ENCODE peak calls at places on chromosomes 5 and 9, in six cellular contexts. C is psoas muscle, Y is colonic mucosa, L is sigmoid colon, P is heart right ventricle, V is gastrocnemius medialis. S is an unnamed sample. For H3K4me1, the result is how much of the 10 kb centered on the place peaks cover.

GRCh38 chr5:126031989-126032716 is 391.1 kb upstream of the GRAMD2B start:
- DNase-seq in C (no peak), Y (no peak), L (no peak), P (peak), V (no peak), S (no peak)

GRCh38 chr9:27572566-27572917 is 739 bp downstream of the C9orf72 start:
- DNase-seq in C (no peak), Y (no peak), L (peak), P (peak), V (peak), S (peak)

GRCh38 chr9:16869961-16870605 is 387 bp downstream of the BNC2 start:
- DNase-seq in C (peak), Y (no peak), L (peak), P (peak), V (no peak), S (no peak)

GRCh38 chr9:37706290-37706689 is 47.3 kb upstream of the TRMT10B start:
- DNase-seq in C (no peak), Y (no peak), L (no peak), P (no peak), V (no peak), S (no peak)

GRCh38 chr5:84286662-84287061 is 98.0 kb downstream of the EDIL3 start:
- DNase-seq in C (no peak), Y (no peak), L (no peak), P (no peak), V (no peak), S (no peak)

GRCh38 chr9:95105519-95106287 is 211.8 kb downstream of the FANCC start:
- DNase-seq in C (no peak), Y (no peak), L (peak), P (no peak), V (no peak), S (no peak)

GRCh38 chr5:124591583-124591982 is 154.9 kb downstream of the ZNF608 start:
- DNase-seq in C (no peak), Y (no peak), L (no peak), P (no peak), V (no peak), S (no peak)

GRCh38 chr9:115691686-115692085 is 461.9 kb upstream of the PAPPA start:
- DNase-seq in C (no peak), Y (no peak), L (no peak), P (no peak), V (no peak), S (no peak)

GRCh38 chr5:110687485-110687884 is 39.0 kb downstream of the TMEM232 start:
- DNase-seq in C (no peak), Y (no peak), L (no peak), P (no peak), V (no peak), S (no peak)

GRCh38 chr5:53963958-53964357 is 346.4 kb downstream of the ARL15 start:
- DNase-seq in C (no peak), Y (no peak), L (no peak), P (no peak), V (no peak), S (no peak)

GRCh38 chr9:89037325-89037724 is 46.1 kb downstream of the S1PR3 start:
- DNase-seq in C (no peak), Y (no peak), L (no peak), P (no peak), V (no peak), S (no peak)

GRCh38 chr5:27472000-27472763 is 433.8 kb upstream of the CDH9 start:
- DNase-seq in C (no peak), Y (no peak), L (no peak), P (no peak), V (no peak), S (no peak)

GRCh38 chr5:66987949-66988838 is 208.4 kb downstream of the CD180 start:
- DNase-seq in C (no peak), Y (no peak), L (no peak), P (no peak), V (no peak), S (peak)

GRCh38 chr9:89422151-89422918 is 75.6 kb downstream of the SEMA4D start:
- DNase-seq in C (no peak), Y (no peak), L (no peak), P (no peak), V (no peak), S (no peak)

GRCh38 chr9:91477106-91477505 is 53.5 kb upstream of the NFIL3 start:
- DNase-seq in C (no peak), Y (no peak), L (no peak), P (no peak), V (no peak), S (no peak)

GRCh38 chr5:38463634-38464521 is 92.6 kb downstream of the LIFR start:
- DNase-seq in C (no peak), Y (no peak), L (peak), P (no peak), V (peak), S (no peak)

GRCh38 chr5:38316544-38317224 is 58.3 kb downstream of the EGFLAM start:
- DNase-seq in C (peak), Y (no peak), L (no peak), P (peak), V (peak), S (no peak)

GRCh38 chr5:68251804-68252648 is 36.5 kb downstream of the PIK3R1 start:
- DNase-seq in C (peak), Y (peak), L (peak), P (peak), V (peak), S (no peak)

GRCh38 chr9:95055337-95055850 is 262.1 kb downstream of the FANCC start:
- DNase-seq in C (no peak), Y (no peak), L (no peak), P (no peak), V (no peak), S (no peak)

GRCh38 chr5:149004559-149004958 is 58.3 kb downstream of the SH3TC2 start:
- DNase-seq in C (no peak), Y (no peak), L (no peak), P (no peak), V (no peak), S (no peak)

GRCh38 chr9:123954921-123955320 is 25.0 kb upstream of the DENND1A start:
- DNase-seq in C (no peak), Y (no peak), L (no peak), P (no peak), V (no peak), S (no peak)

GRCh38 chr5:179357036-179357435 is 11.8 kb upstream of the ADAMTS2 start:
- DNase-seq in C (no peak), Y (no peak), L (no peak), P (no peak), V (no peak), S (no peak)

GRCh38 chr9:114096041-114096511 is 3.0 kb downstream of the KIF12 start:
- DNase-seq in C (no peak), Y (no peak), L (peak), P (no peak), V (no peak), S (no peak)

GRCh38 chr5:153613143-153613542 is 122.7 kb downstream of the GRIA1 start:
- DNase-seq in C (no peak), Y (no peak), L (no peak), P (no peak), V (no peak), S (no peak)

GRCh38 chr5:171369056-171369455 is 18.6 kb upstream of the NPM1 start:
- DNase-seq in C (no peak), Y (no peak), L (no peak), P (no peak), V (no peak), S (no peak)

GRCh38 chr9:121292801-121293241 is 24.9 kb downstream of the GSN start:
- DNase-seq in C (no peak), Y (no peak), L (peak), P (no peak), V (no peak), S (no peak)

GRCh38 chr9:121296213-121297127 is 28.5 kb downstream of the GSN start:
- DNase-seq in C (no peak), Y (no peak), L (no peak), P (no peak), V (no peak), S (no peak)

GRCh38 chr9:121295662-121296191 is 27.8 kb downstream of the GSN start:
- DNase-seq in C (no peak), Y (no peak), L (peak), P (no peak), V (peak), S (no peak)

GRCh38 chr9:121294181-121294743 is 26.3 kb downstream of the GSN start:
- DNase-seq in C (peak), Y (no peak), L (peak), P (no peak), V (peak), S (no peak)

DNA sequence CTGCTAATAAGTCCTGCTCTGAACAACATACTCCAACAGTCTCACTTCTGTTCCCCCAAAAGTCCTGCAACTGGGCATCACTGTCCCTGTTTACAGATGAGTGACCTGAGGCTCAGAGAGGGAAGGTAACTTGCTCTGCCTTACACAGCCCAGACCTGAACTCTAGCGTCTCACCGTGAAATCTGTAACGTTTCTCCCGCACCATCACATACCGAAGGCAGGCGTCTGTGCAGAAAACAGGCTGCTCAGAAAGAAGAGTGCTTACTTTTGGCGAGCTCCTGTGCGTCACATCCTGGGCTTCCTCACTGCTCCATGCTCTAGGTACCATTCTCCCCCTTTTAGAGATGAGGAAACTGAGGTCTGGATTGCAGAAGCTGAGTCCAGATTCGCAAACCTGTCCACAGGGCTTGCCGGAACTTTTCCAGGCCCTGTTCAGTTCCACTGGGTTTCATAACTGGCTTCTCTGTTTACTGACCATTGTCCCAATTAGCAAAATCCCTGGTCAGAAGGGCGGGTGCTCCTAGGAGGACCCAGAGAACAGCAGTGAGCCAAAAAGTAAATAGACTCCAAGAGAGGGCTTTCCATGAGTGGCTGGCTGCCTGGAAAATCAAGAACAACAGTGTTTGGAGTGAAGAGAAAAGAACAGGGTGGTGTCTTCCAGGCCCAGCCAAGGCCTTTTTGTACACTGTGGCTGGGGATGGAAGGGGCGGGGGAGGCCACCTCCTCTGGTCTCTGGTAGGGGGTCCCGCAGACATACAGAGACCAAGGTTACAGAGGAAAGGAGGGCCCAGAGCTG is 27.1 kb downstream of the GSN start:
- DNase-seq in C (peak), Y (peak), L (peak), P (peak), V (peak), S (no peak)
- H3K4me1 ChIP-seq in C (half or more), Y (under half), L (half or more), P (half or more), V (half or more), S (under half)

GRCh38 chr9:71677209-71677608 is 91.1 kb downstream of the CEMIP2 start:
- DNase-seq in C (no peak), Y (no peak), L (no peak), P (no peak), V (no peak), S (no peak)

GRCh38 chr9:71678999-71679398 is 89.3 kb downstream of the CEMIP2 start:
- DNase-seq in C (no peak), Y (no peak), L (no peak), P (no peak), V (no peak), S (no peak)

GRCh38 chr9:71675129-71675856 is 93.0 kb downstream of the CEMIP2 start:
- DNase-seq in C (no peak), Y (peak), L (no peak), P (no peak), V (no peak), S (no peak)

GRCh38 chr9:71676460-71676859 is 91.9 kb downstream of the CEMIP2 start:
- DNase-seq in C (no peak), Y (no peak), L (no peak), P (no peak), V (no peak), S (no peak)

GRCh38 chr9:71675857-71676165 is 92.5 kb downstream of the CEMIP2 start:
- DNase-seq in C (no peak), Y (no peak), L (no peak), P (no peak), V (no peak), S (no peak)
- H3K4me1 ChIP-seq in C (under half), Y (under half), L (under half), P (under half), V (under half), S (under half)

DNA sequence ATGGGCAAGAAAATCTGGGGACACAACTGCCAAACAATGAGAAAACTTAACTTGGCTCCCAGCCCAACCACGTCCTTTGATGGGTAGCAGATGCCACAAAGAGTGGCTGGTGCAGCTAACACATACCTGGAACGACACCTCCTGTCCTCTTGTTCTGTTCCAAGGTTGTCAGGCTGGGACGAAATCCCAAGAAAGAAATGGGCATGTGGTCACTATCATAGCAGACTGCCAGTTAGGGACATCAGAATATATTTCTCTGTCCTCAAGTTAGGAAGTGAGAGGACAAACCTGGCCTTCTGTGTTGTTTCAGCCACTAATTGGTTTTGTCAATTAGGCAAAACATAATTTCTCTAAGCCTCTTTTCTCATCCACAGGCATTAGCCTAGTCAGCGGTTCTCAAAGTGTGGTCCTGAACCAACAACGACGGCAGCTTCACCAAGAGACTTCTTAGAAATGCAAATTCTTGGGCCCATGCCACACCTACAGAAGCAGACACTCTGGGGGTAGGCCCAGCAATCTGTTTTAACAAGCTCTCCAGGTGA is 63.4 kb downstream of the RAPGEF1 start:
- DNase-seq in C (no peak), Y (no peak), L (no peak), P (no peak), V (no peak), S (peak)
- H3K4me1 ChIP-seq in C (half or more), Y (under half), L (half or more), P (half or more), V (half or more), S (half or more)

DNA sequence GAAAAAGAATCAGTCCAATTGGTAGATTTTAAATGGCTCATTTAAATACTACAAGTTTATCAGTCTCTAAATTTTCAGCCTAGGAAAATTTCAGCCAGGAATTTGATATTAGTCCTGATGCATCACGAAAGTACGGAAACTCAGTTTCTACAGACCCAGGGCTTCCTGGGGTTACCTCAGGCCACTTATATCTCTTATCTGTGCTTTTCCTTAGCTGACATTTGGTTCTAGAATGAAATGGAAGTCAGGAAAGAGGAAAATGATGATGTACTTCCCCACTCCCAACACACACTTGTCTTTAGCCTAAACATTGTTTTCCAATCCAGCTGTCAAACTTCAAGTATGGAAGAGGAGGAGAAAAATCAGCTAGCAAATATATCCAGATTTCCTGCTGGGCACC is 27.0 kb downstream of the ITGA1 start:
- DNase-seq in C (no peak), Y (no peak), L (no peak), P (no peak), V (no peak), S (no peak)
- H3K4me1 ChIP-seq in C (under half), Y (under half), L (half or more), P (half or more), V (under half), S (under half)

DNA sequence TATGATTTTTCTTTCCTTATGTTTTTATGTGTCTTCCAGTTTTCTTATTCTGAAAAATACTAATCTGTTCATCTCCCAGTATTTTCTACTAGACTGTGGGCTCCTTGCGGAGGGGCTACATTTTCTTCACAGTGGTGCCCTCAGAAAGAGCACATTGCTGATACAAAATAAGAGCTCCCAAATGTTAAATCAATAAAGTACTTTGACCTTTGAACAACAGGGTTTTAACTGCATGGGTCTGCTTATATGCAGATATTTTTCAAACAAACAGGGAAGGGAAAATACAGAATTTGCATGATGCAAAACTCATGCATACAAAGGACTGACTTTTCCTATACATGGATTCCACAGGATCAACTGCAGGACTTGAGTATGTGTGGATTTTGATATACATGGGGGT is 79.9 kb upstream of the ACO1 start:
- DNase-seq in C (no peak), Y (no peak), L (no peak), P (no peak), V (no peak), S (no peak)
- H3K4me1 ChIP-seq in C (under half), Y (under half), L (under half), P (under half), V (under half), S (under half)

GRCh38 chr5:150318613-150319483 is 16.1 kb upstream of the ARSI start:
- DNase-seq in C (no peak), Y (no peak), L (no peak), P (no peak), V (no peak), S (no peak)
- H3K4me1 ChIP-seq in C (under half), Y (under half), L (under half), P (under half), V (under half), S (under half)

DNA sequence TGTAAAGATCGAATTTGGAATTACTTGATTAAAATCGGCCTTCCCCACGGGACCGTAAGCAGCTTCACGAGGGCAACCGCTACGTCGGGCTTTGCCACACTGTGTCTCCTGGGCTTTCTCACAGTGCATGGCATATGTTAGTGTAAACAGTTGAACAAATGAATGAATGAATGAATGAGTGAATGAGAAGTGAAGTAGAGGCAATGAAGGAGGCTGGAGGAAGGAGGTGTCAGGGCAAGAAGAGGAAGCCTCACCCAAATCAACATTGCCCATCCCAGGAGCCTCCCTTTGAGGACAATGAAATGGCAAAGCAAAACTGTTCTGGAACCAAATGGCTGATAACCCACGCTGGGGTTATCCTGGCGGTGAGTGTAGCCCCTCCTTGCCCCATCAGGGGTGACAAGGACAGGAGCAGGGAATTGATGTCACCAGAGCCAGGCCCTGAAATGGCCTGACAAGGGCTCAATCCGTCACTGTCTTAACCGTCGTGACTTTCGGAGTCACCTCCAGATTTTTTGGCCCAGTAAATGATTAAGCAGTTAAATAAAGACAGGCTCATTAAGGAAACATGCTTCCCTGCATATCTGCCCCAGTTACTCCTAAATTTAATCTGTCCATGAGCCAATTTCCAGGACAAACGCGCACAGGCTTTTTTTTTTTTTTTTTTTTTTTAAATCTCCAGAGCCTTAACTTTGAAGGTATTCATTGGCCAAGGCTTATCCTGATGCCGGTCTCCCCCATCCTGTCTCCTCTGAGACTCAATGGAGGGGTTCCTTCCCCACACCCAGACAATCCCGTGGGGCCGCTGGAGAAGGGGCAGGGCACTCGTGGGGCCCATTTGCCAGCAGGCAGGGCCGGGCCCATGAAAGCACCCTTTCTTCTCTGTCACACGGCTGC is 88.4 kb upstream of the BOD1 start:
- DNase-seq in C (no peak), Y (no peak), L (no peak), P (no peak), V (no peak), S (no peak)
- H3K4me1 ChIP-seq in C (under half), Y (under half), L (under half), P (under half), V (under half), S (under half)

GRCh38 chr9:98176391-98177259 is 15.8 kb downstream of the CORO2A start:
- DNase-seq in C (no peak), Y (no peak), L (peak), P (no peak), V (no peak), S (no peak)

GRCh38 chr9:98172604-98173003 is 19.8 kb downstream of the CORO2A start:
- DNase-seq in C (no peak), Y (no peak), L (peak), P (no peak), V (no peak), S (no peak)

GRCh38 chr9:98175013-98175679 is 17.3 kb downstream of the CORO2A start:
- DNase-seq in C (no peak), Y (no peak), L (peak), P (no peak), V (no peak), S (no peak)

GRCh38 chr9:98173181-98173580 is 19.3 kb downstream of the CORO2A start:
- DNase-seq in C (no peak), Y (no peak), L (peak), P (no peak), V (no peak), S (no peak)

DNA sequence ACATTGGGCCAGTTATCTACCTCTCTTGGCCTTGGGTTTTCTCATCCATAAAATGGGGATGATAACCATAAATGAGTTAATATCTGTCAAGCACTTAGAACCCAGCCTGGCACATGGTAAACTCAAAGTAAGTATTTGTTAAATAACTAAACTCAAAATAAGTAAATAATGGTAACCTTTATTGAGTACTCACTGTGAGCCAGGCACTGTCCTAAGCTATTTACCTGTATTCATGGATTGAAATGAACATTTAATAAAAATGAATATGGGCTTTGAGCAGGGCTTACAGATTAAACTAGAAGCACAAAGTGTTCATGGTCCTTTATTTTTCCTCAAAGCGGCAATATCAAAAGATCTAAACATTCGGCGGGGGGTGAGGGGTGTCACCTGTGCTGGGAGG is 16.7 kb downstream of the CORO2A start:
- DNase-seq in C (no peak), Y (no peak), L (no peak), P (no peak), V (no peak), S (no peak)
- H3K4me1 ChIP-seq in C (under half), Y (under half), L (under half), P (under half), V (under half), S (under half)

S was measured in CD8-positive, alpha-beta memory T cell.